ENCODE peak calls at places on chromosome 13, in nine cellular contexts. G is astrocyte; S is psoas muscle; A is central memory CD8-positive, alpha-beta T cell; M is osteocyte; Z is type B pancreatic cell; N is GM23338; P is fibroblast of the aortic adventitia; H is NAMALWA. C is an unnamed sample.

GRCh38 chr13:100176781-100177389 is 88.0 kb downstream of the PCCA start:
- DNase-seq in G (peak), S (no peak), A (no peak), M (no peak), Z (no peak), N (no peak), P (peak), H (no peak), C (no peak)

GRCh38 chr13:26017932-26018690 is 33.7 kb downstream of the SHISA2 start:
- DNase-seq in G (peak), S (no peak), A (no peak), M (no peak), Z (no peak), N (no peak), P (peak), H (no peak), C (no peak)

GRCh38 chr13:111488466-111489132 is 168.2 kb downstream of the TEX29 start:
- DNase-seq in G (no peak), S (no peak), A (no peak), M (peak), Z (peak), N (no peak), P (no peak), H (no peak), C (no peak)

GRCh38 chr13:95185851-95186250 is 115.4 kb downstream of the ABCC4 start:
- DNase-seq in G (no peak), S (no peak), A (no peak), M (no peak), Z (no peak), N (no peak), P (no peak), H (no peak), C (peak)

GRCh38 chr13:110503979-110504499 is 57.5 kb downstream of the RAB20 start:
- DNase-seq in G (no peak), S (no peak), A (no peak), M (no peak), Z (no peak), N (no peak), P (no peak), H (no peak), C (no peak)

GRCh38 chr13:51211910-51212309 is 10.3 kb upstream of the FAM124A start:
- DNase-seq in G (no peak), S (no peak), A (no peak), M (no peak), Z (no peak), N (no peak), P (no peak), H (no peak), C (no peak)

GRCh38 chr13:43390101-43390500 is 366.7 kb downstream of the DNAJC15 start:
- DNase-seq in G (no peak), S (no peak), A (no peak), M (no peak), Z (no peak), N (no peak), P (peak), H (no peak), C (no peak)

GRCh38 chr13:87674143-87674772 is 3.1 kb downstream of the SLITRK5 start:
- DNase-seq in G (no peak), S (no peak), A (no peak), M (no peak), Z (no peak), N (peak), P (no peak), H (no peak), C (no peak)

GRCh38 chr13:62524498-62524897 is 1108.8 kb upstream of the PCDH20 start:
- DNase-seq in G (no peak), S (no peak), A (no peak), M (no peak), Z (no peak), N (peak), P (no peak), H (no peak), C (no peak)

GRCh38 chr13:39269411-39269810 is 231.2 kb downstream of the NHLRC3 start:
- DNase-seq in G (no peak), S (no peak), A (no peak), M (no peak), Z (no peak), N (no peak), P (no peak), H (no peak), C (no peak)